ENCODE peak calls at places on chromosomes 16 and 17, in ten cellular contexts. I is left ventricle myocardium inferior; R is A549; J is naive thymus-derived CD4-positive, alpha-beta T cell; F is coronary artery; O is fibroblast of lung; Y is HL-60; N is tibial nerve; U is AG04450; T is GM23248. Q is an unnamed sample.

GRCh38 chr17:4599505-4600281 is 15.4 kb downstream of the SMTNL2 start:
- DNase-seq in I (peak; percentile 73), R (no peak), J (no peak), F (no peak), O (peak; percentile 91), Y (no peak), N (no peak), U (no peak), T (no peak), Q (no peak)

GRCh38 chr16:48829361-48829760 is 219.4 kb upstream of the N4BP1 start:
- DNase-seq in I (no peak), R (no peak), J (no peak), F (no peak), O (no peak), Y (no peak), N (no peak), U (no peak), T (no peak), Q (no peak)

GRCh38 chr17:64005734-64006167 is 7.6 kb downstream of the PRR29 start:
- DNase-seq in I (no peak), R (peak; percentile 64), J (no peak), F (no peak), O (no peak), Y (no peak), N (no peak), U (no peak), T (peak; percentile 30), Q (peak; percentile 76)

GRCh38 chr17:9470171-9470570 is 105.4 kb downstream of the STX8 start:
- DNase-seq in I (no peak), R (no peak), J (peak; percentile 28), F (no peak), O (no peak), Y (peak; percentile 1), N (no peak), U (no peak), T (peak; percentile 5), Q (no peak)

GRCh38 chr17:4666296-4666695 is 24.8 kb upstream of the ALOX15 start:
- DNase-seq in I (no peak), R (no peak), J (no peak), F (no peak), O (peak; percentile 26), Y (no peak), N (no peak), U (no peak), T (no peak), Q (no peak)

GRCh38 chr16:86952769-86953168 is 364.4 kb downstream of the C16orf95 start:
- DNase-seq in I (no peak), R (no peak), J (no peak), F (no peak), O (peak; percentile 55), Y (no peak), N (no peak), U (no peak), T (peak; percentile 46), Q (no peak)

GRCh38 chr16:53775821-53776431 is 72.0 kb downstream of the FTO start:
- DNase-seq in I (peak; percentile 21), R (peak; percentile 39), J (no peak), F (no peak), O (peak; percentile 90), Y (peak; percentile 69), N (no peak), U (peak; percentile 81), T (peak; percentile 94), Q (peak; percentile 66)

GRCh38 chr17:75601057-75601987 is 13.7 kb downstream of the MYO15B start:
- DNase-seq in I (peak; percentile 44), R (peak; percentile 82), J (peak; percentile 49), F (no peak), O (peak; percentile 23), Y (peak; percentile 78), N (peak; percentile 47), U (no peak), T (peak; percentile 32), Q (peak; percentile 74)

GRCh38 chr17:65018612-65019290 is 37.8 kb downstream of the GNA13 start:
- DNase-seq in I (no peak), R (no peak), J (no peak), F (no peak), O (no peak), Y (no peak), N (no peak), U (no peak), T (peak; percentile 20), Q (no peak)

GRCh38 chr16:35906440-35906839 is 2447.0 kb downstream of the TP53TG3F start:
- DNase-seq in I (no peak), R (no peak), J (no peak), F (no peak), O (no peak), Y (no peak), N (no peak), U (no peak), T (no peak), Q (no peak)

DNA sequence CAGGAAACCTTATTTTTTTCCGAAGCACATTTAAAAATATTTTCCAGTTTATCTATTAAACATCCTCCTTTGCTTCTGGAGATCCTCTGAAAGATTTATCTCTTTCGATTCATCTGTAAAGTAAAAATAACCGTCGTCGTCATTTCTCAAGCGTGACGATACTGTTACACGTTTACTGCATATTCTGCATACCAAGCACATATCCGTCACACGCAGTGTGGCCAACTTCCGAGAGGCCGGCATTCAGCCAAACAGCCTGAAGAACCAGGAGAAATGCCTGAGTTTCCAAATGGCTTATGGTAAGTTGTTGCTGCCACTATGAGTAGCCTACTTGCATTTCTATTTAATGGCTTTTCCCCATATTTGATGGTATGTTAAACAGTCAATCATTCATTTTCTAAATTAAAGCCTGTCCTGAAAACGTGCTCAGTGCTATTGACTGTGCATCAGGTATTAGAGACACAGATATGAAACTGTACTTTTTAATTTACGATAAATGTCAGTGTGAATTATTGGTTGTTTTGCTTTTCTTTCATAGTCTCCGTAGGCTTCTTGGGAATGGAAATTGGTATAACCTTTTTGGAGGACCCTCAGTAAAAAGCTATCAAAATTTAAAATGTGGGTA is 275.7 kb downstream of the WWOX start:
- DNase-seq in I (peak; percentile 27), R (no peak), J (no peak), F (no peak), O (no peak), Y (no peak), N (no peak), U (no peak), T (no peak), Q (no peak)
- H3K27ac ChIP-seq in I (no peak overlapping the region), R (no peak overlapping the region), J (no peak overlapping the region), F (no peak overlapping the region), O (no peak overlapping the region), Y (no peak overlapping the region), N (no peak overlapping the region), U (no peak overlapping the region), T (no peak overlapping the region), Q (no peak overlapping the region)

GRCh38 chr16:47387026-47387734 is 73.7 kb downstream of the ITFG1 start:
- DNase-seq in I (no peak), R (no peak), J (no peak), F (no peak), O (no peak), Y (no peak), N (no peak), U (no peak), T (no peak), Q (no peak)

GRCh38 chr16:47386201-47386718 is 74.6 kb downstream of the ITFG1 start:
- DNase-seq in I (no peak), R (no peak), J (no peak), F (no peak), O (no peak), Y (no peak), N (no peak), U (no peak), T (no peak), Q (no peak)

GRCh38 chr16:47392114-47392513 is 68.7 kb downstream of the ITFG1 start:
- DNase-seq in I (no peak), R (no peak), J (peak; percentile 23), F (no peak), O (no peak), Y (peak; percentile 87), N (no peak), U (no peak), T (no peak), Q (no peak)

GRCh38 chr16:47388705-47389104 is 72.2 kb downstream of the ITFG1 start:
- DNase-seq in I (no peak), R (no peak), J (no peak), F (no peak), O (no peak), Y (no peak), N (no peak), U (no peak), T (no peak), Q (no peak)
- H3K27ac ChIP-seq in I (no peak overlapping the region), R (no peak overlapping the region), J (no peak overlapping the region), F (no peak overlapping the region), O (no peak overlapping the region), Y (no peak overlapping the region), N (no peak overlapping the region), U (no peak overlapping the region), T (no peak overlapping the region), Q (no peak overlapping the region)

GRCh38 chr16:73739049-73739769 is 557.4 kb upstream of the PSMD7 start:
- DNase-seq in I (no peak), R (no peak), J (no peak), F (no peak), O (no peak), Y (no peak), N (no peak), U (no peak), T (no peak), Q (no peak)

GRCh38 chr16:73735018-73735417 is 561.6 kb upstream of the PSMD7 start:
- DNase-seq in I (no peak), R (no peak), J (no peak), F (no peak), O (peak; percentile 79), Y (no peak), N (no peak), U (peak; percentile 37), T (peak; percentile 66), Q (no peak)

GRCh38 chr16:73737637-73738036 is 559.0 kb upstream of the PSMD7 start:
- DNase-seq in I (no peak), R (no peak), J (no peak), F (no peak), O (no peak), Y (no peak), N (no peak), U (no peak), T (no peak), Q (no peak)

GRCh38 chr16:73732681-73733080 is 563.9 kb upstream of the PSMD7 start:
- DNase-seq in I (no peak), R (no peak), J (no peak), F (no peak), O (no peak), Y (no peak), N (no peak), U (no peak), T (no peak), Q (no peak)

DNA sequence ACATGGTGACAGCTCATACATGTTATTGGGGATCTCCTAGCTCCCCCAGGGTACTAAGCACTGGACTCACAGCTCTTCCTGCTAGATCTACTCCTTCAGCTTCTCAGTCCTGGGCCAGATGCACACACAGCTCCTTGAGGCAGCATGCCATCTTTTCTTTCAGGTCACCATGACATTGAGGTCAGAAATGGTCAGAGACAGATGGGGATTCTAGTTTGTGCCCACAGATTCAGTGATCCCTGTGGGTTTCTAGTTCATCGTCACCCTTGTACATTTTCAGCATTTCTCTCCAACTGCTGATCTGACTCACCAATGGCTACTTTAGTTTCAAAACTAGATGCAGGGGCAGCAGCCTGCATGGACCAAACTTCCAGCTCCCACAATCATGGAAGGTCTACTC is 560.7 kb upstream of the PSMD7 start:
- DNase-seq in I (no peak), R (no peak), J (no peak), F (no peak), O (no peak), Y (no peak), N (no peak), U (no peak), T (no peak), Q (no peak)
- H3K27ac ChIP-seq in I (no peak overlapping the region), R (no peak overlapping the region), J (no peak overlapping the region), F (no peak overlapping the region), O (no peak overlapping the region), Y (no peak overlapping the region), N (no peak overlapping the region), U (no peak overlapping the region), T (no peak overlapping the region), Q (no peak overlapping the region)

GRCh38 chr16:75110637-75111513 is 5.7 kb downstream of the LDHD start:
- DNase-seq in I (peak; percentile 88), R (peak; percentile 87), J (peak; percentile 80), F (peak; percentile 94), O (peak; percentile 91), Y (peak; percentile 84), N (peak; percentile 87), U (peak; percentile 72), T (peak; percentile 97), Q (peak; percentile 93)
- H3K27ac ChIP-seq in I (peak overlapping the region; percentile 94), R (peak overlapping the region; percentile 90), J (no peak overlapping the region), F (peak overlapping the region; percentile 89), O (peak overlapping the region; percentile 81), Y (peak overlapping the region; percentile 89), N (peak overlapping the region; percentile 91), U (peak overlapping the region; percentile 84), T (peak overlapping the region; percentile 61), Q (peak overlapping the region; percentile 93)